ENCODE peak calls at places on chromosomes 12 and 14, in seven cellular contexts. N is A549, Y is heart right ventricle, R is stomach, Z is IMR-90, A is Peyer's patch, E is sigmoid colon. U is an unnamed sample.
A peak's percentile ranks its signal among the peaks of the same experiment; 100 is the strongest.

GRCh38 chr14:77031680-77032482 is 3.4 kb upstream of the IRF2BPL start:
- DNase-seq in R (no peak), E (peak; percentile 91), A (no peak), Z (peak; percentile 93), N (no peak), Y (peak; percentile 38), U (no peak)

GRCh38 chr14:34911209-34912150 is 36.3 kb upstream of the BAZ1A start:
- DNase-seq in N (no peak), Y (no peak), A (no peak), E (no peak), R (no peak), Z (peak; percentile 72), U (no peak)

GRCh38 chr12:643478-644292 is 19.6 kb downstream of the NINJ2 start:
- DNase-seq in A (peak; percentile 45), R (peak; percentile 32), N (no peak), Y (peak; percentile 31), Z (no peak), E (peak; percentile 68), U (no peak)

GRCh38 chr12:107764626-107765025 is 3.7 kb upstream of the PRDM4 start:
- DNase-seq in A (no peak), R (no peak), E (no peak), Y (no peak), N (no peak), Z (no peak), U (no peak)

GRCh38 chr12:6178981-6179761 is 21.0 kb upstream of the CD9 start:
- DNase-seq in N (no peak), E (no peak), Y (no peak), R (no peak), Z (peak; percentile 51), A (no peak), U (no peak)

GRCh38 chr14:31465113-31465512 is 7.8 kb upstream of the DTD2 start:
- DNase-seq in N (no peak), R (no peak), Z (peak; percentile 37), Y (no peak), A (no peak), E (no peak), U (no peak)

GRCh38 chr14:102857444-102857843 is 65.0 kb upstream of the AMN start:
- DNase-seq in N (no peak), Z (no peak), Y (no peak), R (no peak), A (no peak), E (no peak), U (no peak)

GRCh38 chr12:5746496-5746895 is 198.6 kb downstream of the ANO2 start:
- DNase-seq in Z (no peak), E (no peak), A (no peak), N (no peak), R (no peak), Y (no peak), U (no peak)

GRCh38 chr12:10668526-10668925 is 5.3 kb downstream of the STYK1 start:
- DNase-seq in N (no peak), R (no peak), Z (no peak), Y (no peak), A (no peak), E (no peak), U (no peak)

GRCh38 chr14:63800651-63801385 is 52.0 kb upstream of the SYNE2 start:
- DNase-seq in R (no peak), A (no peak), E (no peak), Z (no peak), Y (no peak), N (no peak), U (no peak)

GRCh38 chr12:6553051-6553868 is 2.6 kb downstream of the IFFO1 start:
- DNase-seq in Y (peak; percentile 81), R (no peak), A (no peak), N (no peak), Z (peak; percentile 73), E (peak; percentile 91), U (no peak)

GRCh38 chr12:112340983-112341840 is 41.0 kb downstream of the HECTD4 start:
- DNase-seq in A (no peak), Y (no peak), R (no peak), Z (no peak), E (no peak), N (no peak), U (no peak)

GRCh38 chr12:58479403-58479802 is 440.9 kb downstream of the LRIG3 start:
- DNase-seq in A (no peak), N (no peak), Z (no peak), R (no peak), E (no peak), Y (no peak), U (no peak)

GRCh38 chr14:38208825-38209562 is 1.3 kb downstream of the SSTR1 start:
- DNase-seq in A (no peak), Y (peak; percentile 6), E (no peak), R (peak; percentile 88), Z (peak; percentile 74), N (no peak), U (peak; percentile 91)

DNA sequence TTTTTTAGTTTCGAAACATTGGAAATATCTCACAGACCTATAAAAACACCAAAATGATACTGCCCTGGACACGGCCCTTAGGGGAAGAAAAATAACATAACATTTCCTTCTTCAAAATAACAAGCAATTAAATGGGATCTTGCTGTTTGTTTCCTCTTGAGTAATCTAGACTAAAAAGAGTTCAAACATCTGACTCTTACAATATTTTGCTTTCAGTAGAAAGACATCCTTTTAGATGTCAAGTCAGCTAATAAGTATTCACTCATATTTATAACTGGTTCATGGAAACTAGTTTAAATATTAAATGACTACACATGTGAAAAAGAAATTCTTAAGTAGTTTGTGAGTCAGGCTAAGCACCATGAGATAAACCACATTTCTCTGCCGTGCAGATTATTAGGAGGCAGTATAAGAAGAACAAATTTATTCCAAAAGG is 87.4 kb downstream of the EPS8 start:
- DNase-seq in A (no peak), Y (no peak), E (no peak), Z (peak; percentile 68), R (no peak), N (no peak), U (no peak)
- H3K27ac ChIP-seq in A (peak overlapping the region; percentile 14), Y (peak overlapping the region; percentile 73), E (peak overlapping the region; percentile 77), Z (peak overlapping the region; percentile 72), R (peak overlapping the region; percentile 27), N (peak overlapping the region; percentile 30), U (peak overlapping the region; percentile 48)

DNA sequence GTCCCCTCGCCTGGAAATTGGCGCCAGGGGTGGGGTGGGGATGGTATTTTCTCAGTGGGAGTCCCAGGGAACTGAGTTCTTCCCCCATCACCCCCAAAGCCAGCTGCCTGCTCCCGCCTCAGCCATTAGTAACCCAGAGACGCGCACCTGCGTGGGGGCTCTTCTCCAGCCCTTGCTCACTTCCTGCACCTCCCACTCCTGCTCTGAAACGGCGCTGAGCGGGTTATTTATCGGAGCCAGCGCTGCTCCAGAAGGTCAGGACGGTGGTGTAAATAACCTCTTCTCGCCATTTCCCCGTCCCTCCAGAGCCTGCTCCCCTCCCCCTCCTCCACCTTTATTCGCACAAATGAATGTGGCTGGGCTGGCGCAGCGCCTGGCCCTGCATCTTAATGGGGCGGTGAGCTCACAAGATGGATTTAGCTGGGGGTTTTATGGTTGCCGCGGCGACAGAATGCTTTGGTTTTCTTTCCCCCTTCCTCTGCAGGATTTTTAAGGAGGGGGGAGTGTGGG is 12.2 kb downstream of the GPR84 start:
- DNase-seq in Z (peak; percentile 79), R (peak; percentile 49), Y (peak; percentile 65), E (peak; percentile 92), N (no peak), A (no peak), U (no peak)
- H3K4me1 ChIP-seq in Z (peaks cover 21% of the 10 kb centered on the region), R (peaks cover 53% of the 10 kb centered on the region), Y (peaks cover 17% of the 10 kb centered on the region), E (peaks cover 58% of the 10 kb centered on the region), N (peaks cover 12% of the 10 kb centered on the region), A (no peaks in the 10 kb centered on the region), U (no peaks in the 10 kb centered on the region)

DNA sequence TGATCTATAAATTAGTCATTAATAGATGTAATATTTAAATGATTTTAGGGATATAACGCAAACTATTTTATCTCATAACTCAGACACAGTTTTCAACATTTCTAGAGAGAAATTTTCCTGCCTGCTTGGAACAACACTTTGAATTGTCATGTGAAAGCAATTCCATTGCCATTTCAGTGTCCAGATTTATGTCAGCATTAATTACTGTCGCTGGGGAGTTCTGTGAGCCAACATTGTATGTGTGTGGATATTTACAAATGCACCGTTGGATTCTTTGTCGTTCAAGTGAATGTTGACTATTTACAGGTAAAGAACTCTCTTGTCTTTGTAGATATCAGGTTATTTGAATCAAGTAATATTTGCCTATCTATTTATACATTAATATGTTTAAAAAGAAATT is 465.3 kb upstream of the RGS6 start:
- DNase-seq in R (no peak), Z (no peak), E (no peak), N (no peak), Y (no peak), A (no peak), U (no peak)
- TF ChIP-seq CTCF in R (no peak), Z (no peak), E (no peak), N (no peak), Y (no peak), A (no peak), U (no peak)

GRCh38 chr12:69726922-69727321 is 11.7 kb upstream of the RAB3IP start:
- DNase-seq in A (no peak), R (no peak), E (no peak), Z (no peak), Y (no peak), N (no peak), U (no peak)
- H3K27ac ChIP-seq in A (no peak overlapping the region), R (no peak overlapping the region), E (no peak overlapping the region), Z (no peak overlapping the region), Y (peak overlapping the region; percentile 48), N (no peak overlapping the region), U (no peak overlapping the region)

U was measured in right lobe of liver.